ENCODE peak calls at places on chromosome 18, in eight cellular contexts. W is A172; Y is naive thymus-derived CD8-positive, alpha-beta T cell; V is H54; F is fibroblast of the conjunctiva; C is NCI-H2029; N is heart left ventricle; O is AG09319. L is an unnamed sample.

GRCh38 chr18:60413944-60414547 is 41.5 kb upstream of the MC4R start:
- DNase-seq in W (peak; percentile 16), Y (no peak), V (no peak), F (no peak), C (no peak), N (no peak), O (no peak), L (no peak)

GRCh38 chr18:50853863-50854271 is 25.1 kb upstream of the ME2 start:
- DNase-seq in W (no peak), Y (no peak), V (peak; percentile 33), F (no peak), C (no peak), N (peak; percentile 46), O (no peak), L (no peak)

GRCh38 chr18:3230401-3231334 is 10.9 kb upstream of the MYOM1 start:
- DNase-seq in W (peak; percentile 68), Y (no peak), V (peak; percentile 23), F (peak; percentile 45), C (no peak), N (no peak), O (no peak), L (no peak)

GRCh38 chr18:44682871-44683221 is 2.2 kb downstream of the SETBP1 start:
- DNase-seq in W (no peak), Y (no peak), V (no peak), F (no peak), C (peak; percentile 78), N (no peak), O (no peak), L (no peak)

GRCh38 chr18:57767259-57768050 is 35.7 kb downstream of the ATP8B1 start:
- DNase-seq in W (no peak), Y (no peak), V (no peak), F (no peak), C (no peak), N (no peak), O (no peak), L (no peak)

GRCh38 chr18:46002934-46003333 is 35.8 kb upstream of the EPG5 start:
- DNase-seq in W (no peak), Y (no peak), V (no peak), F (no peak), C (no peak), N (no peak), O (no peak), L (no peak)

GRCh38 chr18:48608581-48608980 is 69.8 kb downstream of the CTIF start:
- DNase-seq in W (no peak), Y (no peak), V (no peak), F (no peak), C (no peak), N (no peak), O (no peak), L (no peak)

GRCh38 chr18:50678651-50679415 is 118.9 kb downstream of the MAPK4 start:
- DNase-seq in W (no peak), Y (no peak), V (no peak), F (no peak), C (no peak), N (no peak), O (no peak), L (no peak)

GRCh38 chr18:48889115-48889941 is 61.4 kb downstream of the SMAD7 start:
- DNase-seq in W (no peak), Y (no peak), V (no peak), F (no peak), C (no peak), N (no peak), O (no peak), L (no peak)

GRCh38 chr18:36446059-36446458 is 148.5 kb downstream of the FHOD3 start:
- DNase-seq in W (peak; percentile 35), Y (no peak), V (no peak), F (no peak), C (no peak), N (no peak), O (no peak), L (no peak)

GRCh38 chr18:53698907-53699306 is 525.6 kb downstream of the MBD2 start:
- DNase-seq in W (peak; percentile 11), Y (no peak), V (no peak), F (peak; percentile 34), C (no peak), N (peak; percentile 34), O (peak; percentile 5), L (no peak)

GRCh38 chr18:62596145-62597005 is 73.5 kb downstream of the ZCCHC2 start:
- DNase-seq in W (no peak), Y (no peak), V (no peak), F (no peak), C (no peak), N (peak; percentile 26), O (no peak), L (no peak)

GRCh38 chr18:79568543-79569205 is 110.9 kb upstream of the CTDP1 start:
- DNase-seq in W (no peak), Y (no peak), V (no peak), F (no peak), C (no peak), N (peak; percentile 13), O (no peak), L (no peak)

GRCh38 chr18:3839481-3840075 is 389.6 kb downstream of the TGIF1 start:
- DNase-seq in W (no peak), Y (no peak), V (no peak), F (no peak), C (no peak), N (no peak), O (no peak), L (no peak)

GRCh38 chr18:80086281-80086680 is 22.8 kb upstream of the ADNP2 start:
- DNase-seq in W (no peak), Y (no peak), V (no peak), F (no peak), C (no peak), N (no peak), O (no peak), L (no peak)

GRCh38 chr18:57931038-57931437 is 113.0 kb upstream of the NEDD4L start:
- DNase-seq in W (no peak), Y (no peak), V (no peak), F (no peak), C (no peak), N (no peak), O (no peak), L (no peak)

GRCh38 chr18:9796933-9797549 is 88.7 kb upstream of the TXNDC2 start:
- DNase-seq in W (no peak), Y (no peak), V (no peak), F (no peak), C (no peak), N (no peak), O (no peak), L (no peak)

GRCh38 chr18:36312806-36313395 is 15.4 kb downstream of the FHOD3 start:
- DNase-seq in W (no peak), Y (no peak), V (no peak), F (no peak), C (no peak), N (no peak), O (no peak), L (no peak)

GRCh38 chr18:39297225-39297624 is 1731.6 kb upstream of the CELF4 start:
- DNase-seq in W (no peak), Y (no peak), V (no peak), F (no peak), C (no peak), N (no peak), O (no peak), L (no peak)

GRCh38 chr18:10197097-10197496 is 257.3 kb upstream of the APCDD1 start:
- DNase-seq in W (peak; percentile 59), Y (no peak), V (no peak), F (no peak), C (no peak), N (peak; percentile 71), O (no peak), L (no peak)

L was measured in T-helper 2 cell treated with Interferon-gamma antibody and Interleukin-4, amounts not matched to agents 5 μg/mL and 100 μg/mL, for 36 hours.